ENCODE peak calls at places on chromosome 11, in eight cellular contexts. One of them, this sample, is unnamed.
A peak's percentile ranks its signal among the peaks of the same experiment; 100 is the strongest.

GRCh38 chr11:61959678-61960077 is 7.8 kb downstream of the FTH1 start:
- DNase-seq in A549: no peak
- DNase-seq in ureter: peak; percentile 42
- DNase-seq in K562: no peak
- DNase-seq in brain microvascular endothelial cell: no peak
- DNase-seq in testis: peak; percentile 15
- DNase-seq in astrocyte of the spinal cord: no peak
- DNase-seq in fibroblast of gingiva: no peak
- DNase-seq in this sample: no peak

GRCh38 chr11:119607726-119608125 is 121.3 kb downstream of the NECTIN1 start:
- DNase-seq in A549: no peak
- DNase-seq in ureter: no peak
- DNase-seq in K562: no peak
- DNase-seq in brain microvascular endothelial cell: no peak
- DNase-seq in testis: no peak
- DNase-seq in astrocyte of the spinal cord: no peak
- DNase-seq in fibroblast of gingiva: no peak
- DNase-seq in this sample: no peak

GRCh38 chr11:48109046-48109666 is 107.5 kb upstream of the OR4B1 start:
- DNase-seq in A549: peak; percentile 65
- DNase-seq in ureter: peak; percentile 41
- DNase-seq in K562: peak; percentile 54
- DNase-seq in brain microvascular endothelial cell: no peak
- DNase-seq in testis: no peak
- DNase-seq in astrocyte of the spinal cord: peak; percentile 64
- DNase-seq in fibroblast of gingiva: peak; percentile 44
- DNase-seq in this sample: peak; percentile 24

GRCh38 chr11:69812256-69812655 is 7.0 kb downstream of the FGF3 start:
- DNase-seq in A549: no peak
- DNase-seq in ureter: no peak
- DNase-seq in K562: no peak
- DNase-seq in brain microvascular endothelial cell: no peak
- DNase-seq in testis: no peak
- DNase-seq in astrocyte of the spinal cord: no peak
- DNase-seq in fibroblast of gingiva: no peak
- DNase-seq in this sample: no peak

GRCh38 chr11:12765428-12765827 is 91.2 kb downstream of the TEAD1 start:
- DNase-seq in A549: no peak
- DNase-seq in ureter: no peak
- DNase-seq in K562: no peak
- DNase-seq in brain microvascular endothelial cell: no peak
- DNase-seq in testis: no peak
- DNase-seq in astrocyte of the spinal cord: peak; percentile 66
- DNase-seq in fibroblast of gingiva: peak; percentile 40
- DNase-seq in this sample: no peak

GRCh38 chr11:112770017-112770416 is 191.2 kb upstream of the NCAM1 start:
- DNase-seq in A549: no peak
- DNase-seq in ureter: no peak
- DNase-seq in K562: no peak
- DNase-seq in brain microvascular endothelial cell: no peak
- DNase-seq in testis: no peak
- DNase-seq in astrocyte of the spinal cord: no peak
- DNase-seq in fibroblast of gingiva: no peak
- DNase-seq in this sample: no peak

GRCh38 chr11:2702771-2703486 is 3.1 kb upstream of the KCNQ1OT1 start:
- DNase-seq in A549: no peak
- DNase-seq in ureter: no peak
- DNase-seq in K562: no peak
- DNase-seq in brain microvascular endothelial cell: no peak
- DNase-seq in testis: no peak
- DNase-seq in astrocyte of the spinal cord: no peak
- DNase-seq in fibroblast of gingiva: no peak
- DNase-seq in this sample: no peak

GRCh38 chr11:126257144-126257543 is 11.6 kb downstream of the SRPRA start:
- DNase-seq in A549: no peak
- DNase-seq in ureter: no peak
- DNase-seq in K562: no peak
- DNase-seq in brain microvascular endothelial cell: no peak
- DNase-seq in testis: no peak
- DNase-seq in astrocyte of the spinal cord: no peak
- DNase-seq in fibroblast of gingiva: no peak
- DNase-seq in this sample: no peak

GRCh38 chr11:6988506-6988905 is 31.6 kb downstream of the ZNF214 start:
- DNase-seq in A549: no peak
- DNase-seq in ureter: no peak
- DNase-seq in K562: no peak
- DNase-seq in brain microvascular endothelial cell: peak; percentile 23
- DNase-seq in testis: no peak
- DNase-seq in astrocyte of the spinal cord: peak; percentile 69
- DNase-seq in fibroblast of gingiva: no peak
- DNase-seq in this sample: no peak

This sample was measured in NCI-H226.